ENCODE peak calls at places on chromosomes 12 and 14, in nine cellular contexts. U is A549; Z is SW 1271; Y is choroid plexus epithelial cell; M is NCI-H1417; K is NCI-H1092 treated with DMSO at 0.1 percent for 48 hours; T is NAMALWA; Q is activated naive CD4-positive, alpha-beta T cell; S is GM23338. R is an unnamed sample.

GRCh38 chr14:23409475-23409874 is 1.4 kb upstream of the MYH6 start:
- DNase-seq in U (no peak), Z (no peak), Y (no peak), M (no peak), K (no peak), T (no peak), Q (no peak), S (no peak), R (no peak)

GRCh38 chr12:115820661-115821060 is 456.8 kb downstream of the MED13L start:
- DNase-seq in U (no peak), Z (no peak), Y (no peak), M (no peak), K (no peak), T (no peak), Q (no peak), S (no peak), R (no peak)

GRCh38 chr14:96673706-96674105 is 123.5 kb upstream of the VRK1 start:
- DNase-seq in U (no peak), Z (no peak), Y (no peak), M (no peak), K (no peak), T (no peak), Q (no peak), S (no peak), R (no peak)

GRCh38 chr12:75699728-75700496 is 188.5 kb upstream of the KRR1 start:
- DNase-seq in U (no peak), Z (no peak), Y (peak), M (no peak), K (no peak), T (no peak), Q (no peak), S (peak), R (no peak)

GRCh38 chr14:34781242-34781641 is 66.8 kb upstream of the CFL2 start:
- DNase-seq in U (no peak), Z (peak), Y (peak), M (no peak), K (no peak), T (peak), Q (no peak), S (no peak), R (no peak)

GRCh38 chr14:101353422-101353821 is 207.9 kb upstream of the DIO3 start:
- DNase-seq in U (no peak), Z (no peak), Y (no peak), M (no peak), K (no peak), T (no peak), Q (no peak), S (no peak), R (no peak)

GRCh38 chr12:127745466-127746220 is 521.3 kb upstream of the TMEM132C start:
- DNase-seq in U (no peak), Z (no peak), Y (no peak), M (no peak), K (no peak), T (no peak), Q (no peak), S (no peak), R (no peak)

GRCh38 chr12:74412607-74413230 is 124.9 kb upstream of the ATXN7L3B start:
- DNase-seq in U (peak), Z (peak), Y (peak), M (peak), K (peak), T (peak), Q (no peak), S (peak), R (peak)

GRCh38 chr14:34119107-34119858 is 168.4 kb upstream of the EGLN3 start:
- DNase-seq in U (no peak), Z (no peak), Y (no peak), M (no peak), K (no peak), T (no peak), Q (no peak), S (no peak), R (no peak)

R was measured in SW480.